ENCODE peak calls at places on chromosomes 12 and 14, in eight cellular contexts. B, H, D, C, S, P, M and W are unnamed samples.

GRCh38 chr12:22410497-22410896 is 76.0 kb upstream of the ST8SIA1 start:
- DNase-seq in B (no peak), H (no peak), D (no peak), C (no peak), S (no peak), P (no peak), M (peak), W (no peak)

GRCh38 chr12:1162083-1162760 is 171.2 kb downstream of the ERC1 start:
- DNase-seq in B (no peak), H (no peak), D (no peak), C (no peak), S (no peak), P (no peak), M (no peak), W (no peak)

GRCh38 chr12:4114986-4115385 is 158.6 kb upstream of the CCND2 start:
- DNase-seq in B (no peak), H (no peak), D (no peak), C (no peak), S (no peak), P (no peak), M (no peak), W (no peak)

GRCh38 chr12:124622326-124622725 is 54.9 kb upstream of the NCOR2 start:
- DNase-seq in B (no peak), H (no peak), D (no peak), C (no peak), S (no peak), P (no peak), M (no peak), W (no peak)

GRCh38 chr12:5678186-5678585 is 246.3 kb downstream of the NTF3 start:
- DNase-seq in B (no peak), H (no peak), D (no peak), C (no peak), S (no peak), P (no peak), M (no peak), W (no peak)

GRCh38 chr14:100381386-100382105 is 58.4 kb downstream of the SLC25A47 start:
- DNase-seq in B (no peak), H (peak), D (no peak), C (no peak), S (no peak), P (no peak), M (no peak), W (no peak)

GRCh38 chr12:102216086-102216691 is 18.6 kb upstream of the PMCH start:
- DNase-seq in B (no peak), H (peak), D (no peak), C (peak), S (peak), P (peak), M (peak), W (no peak)

GRCh38 chr12:131471271-131471905 is 239.5 kb upstream of the SFSWAP start:
- DNase-seq in B (no peak), H (no peak), D (no peak), C (no peak), S (no peak), P (no peak), M (no peak), W (no peak)

GRCh38 chr12:110316861-110317260 is 35.8 kb downstream of the ATP2A2 start:
- DNase-seq in B (no peak), H (peak), D (no peak), C (peak), S (peak), P (peak), M (no peak), W (no peak)

GRCh38 chr12:13163868-13164267 is 32.7 kb upstream of the EMP1 start:
- DNase-seq in B (no peak), H (no peak), D (no peak), C (no peak), S (peak), P (peak), M (no peak), W (no peak)

GRCh38 chr12:108838194-108839010 is 19.0 kb downstream of the SSH1 start:
- DNase-seq in B (peak), H (peak), D (peak), C (peak), S (peak), P (peak), M (peak), W (peak)

GRCh38 chr12:82174383-82174782 is 183.8 kb downstream of the CCDC59 start:
- DNase-seq in B (no peak), H (no peak), D (no peak), C (no peak), S (no peak), P (no peak), M (no peak), W (no peak)

GRCh38 chr12:6468283-6468575 is 2.2 kb downstream of the VAMP1 start:
- DNase-seq in B (no peak), H (peak), D (no peak), C (peak), S (peak), P (peak), M (no peak), W (no peak)

GRCh38 chr12:49658276-49658675 is 34.9 kb downstream of the PRPF40B start:
- DNase-seq in B (no peak), H (no peak), D (no peak), C (no peak), S (no peak), P (no peak), M (no peak), W (no peak)

GRCh38 chr14:99460793-99461192 is 19.9 kb downstream of the SETD3 start:
- DNase-seq in B (no peak), H (peak), D (no peak), C (no peak), S (no peak), P (no peak), M (no peak), W (no peak)

GRCh38 chr14:93804654-93805053 is 16.4 kb upstream of the PRIMA1 start:
- DNase-seq in B (no peak), H (no peak), D (no peak), C (no peak), S (no peak), P (no peak), M (no peak), W (no peak)

GRCh38 chr12:110935588-110935987 is 15.2 kb upstream of the MYL2 start:
- DNase-seq in B (no peak), H (no peak), D (no peak), C (no peak), S (no peak), P (no peak), M (no peak), W (no peak)

GRCh38 chr14:101810897-101811620 is 49.5 kb downstream of the PPP2R5C start:
- DNase-seq in B (no peak), H (peak), D (no peak), C (peak), S (peak), P (peak), M (no peak), W (no peak)

GRCh38 chr12:102300824-102301461 is 103.3 kb upstream of the PMCH start:
- DNase-seq in B (no peak), H (peak), D (no peak), C (peak), S (peak), P (peak), M (peak), W (no peak)

GRCh38 chr12:22477166-22477893 is 67.0 kb downstream of the C2CD5 start:
- DNase-seq in B (no peak), H (peak), D (no peak), C (peak), S (peak), P (peak), M (no peak), W (no peak)

GRCh38 chr14:77128414-77128891 is 13.1 kb downstream of the ZDHHC22 start:
- DNase-seq in B (no peak), H (peak), D (no peak), C (peak), S (peak), P (no peak), M (peak), W (no peak)

GRCh38 chr14:92314182-92314581 is 8.8 kb upstream of the SLC24A4 start:
- DNase-seq in B (no peak), H (no peak), D (no peak), C (no peak), S (peak), P (peak), M (no peak), W (no peak)

GRCh38 chr14:91113829-91114078 is at the start of gene DGLUCY:
- DNase-seq in B (peak), H (peak), D (peak), C (peak), S (peak), P (peak), M (no peak), W (peak)

GRCh38 chr14:21059842-21060589 is 2.4 kb downstream of the RNASE8 start:
- DNase-seq in B (no peak), H (peak), D (no peak), C (no peak), S (no peak), P (no peak), M (no peak), W (no peak)

GRCh38 chr14:51185180-51185579 is 54.9 kb upstream of the TMX1 start:
- DNase-seq in B (no peak), H (no peak), D (no peak), C (no peak), S (no peak), P (no peak), M (no peak), W (no peak)

GRCh38 chr14:96445844-96446710 is 54.1 kb downstream of the AK7 start:
- DNase-seq in B (no peak), H (no peak), D (no peak), C (no peak), S (no peak), P (no peak), M (no peak), W (no peak)

GRCh38 chr12:25590021-25590721 is 37.1 kb upstream of the LMNTD1 start:
- DNase-seq in B (peak), H (peak), D (no peak), C (no peak), S (no peak), P (no peak), M (no peak), W (no peak)

GRCh38 chr12:34302131-34302885 is 280.0 kb downstream of the ALG10 start:
- DNase-seq in B (no peak), H (no peak), D (peak), C (no peak), S (no peak), P (no peak), M (no peak), W (no peak)

GRCh38 chr12:62375603-62376002 is 91.0 kb upstream of the MON2 start:
- DNase-seq in B (no peak), H (no peak), D (no peak), C (no peak), S (no peak), P (no peak), M (no peak), W (no peak)

GRCh38 chr12:120061815-120062214 is 54.7 kb downstream of the RAB35 start:
- DNase-seq in B (no peak), H (no peak), D (no peak), C (no peak), S (no peak), P (no peak), M (no peak), W (no peak)

GRCh38 chr12:32240833-32241232 is 134.2 kb downstream of the BICD1 start:
- DNase-seq in B (no peak), H (peak), D (no peak), C (no peak), S (peak), P (no peak), M (no peak), W (no peak)

GRCh38 chr14:63563370-63564026 is 20.3 kb upstream of the PPP2R5E start:
- DNase-seq in B (no peak), H (peak), D (no peak), C (peak), S (no peak), P (peak), M (no peak), W (no peak)

GRCh38 chr14:22388669-22389625 is 200.1 kb downstream of the DAD1 start:
- DNase-seq in B (no peak), H (peak), D (no peak), C (peak), S (peak), P (peak), M (no peak), W (no peak)

GRCh38 chr14:22384974-22385526 is 204.0 kb downstream of the DAD1 start:
- DNase-seq in B (no peak), H (no peak), D (no peak), C (no peak), S (no peak), P (no peak), M (no peak), W (no peak)

GRCh38 chr14:22387776-22388241 is 201.2 kb downstream of the DAD1 start:
- DNase-seq in B (no peak), H (peak), D (no peak), C (no peak), S (no peak), P (no peak), M (no peak), W (no peak)

GRCh38 chr14:22384167-22384549 is 204.9 kb downstream of the DAD1 start:
- DNase-seq in B (no peak), H (no peak), D (no peak), C (no peak), S (no peak), P (no peak), M (no peak), W (no peak)

GRCh38 chr14:22386924-22387775 is 201.9 kb downstream of the DAD1 start:
- DNase-seq in B (no peak), H (peak), D (peak), C (peak), S (peak), P (peak), M (peak), W (peak)
- H3K4me3 ChIP-seq in B (no peak), H (no peak), D (no peak), C (no peak), S (no peak), P (no peak), M (no peak), W (no peak)

GRCh38 chr12:52802442-52802841 is 6.5 kb upstream of the KRT3 start:
- DNase-seq in B (no peak), H (no peak), D (no peak), C (no peak), S (no peak), P (no peak), M (no peak), W (no peak)

GRCh38 chr12:52801773-52802172 is 5.9 kb upstream of the KRT3 start:
- DNase-seq in B (no peak), H (no peak), D (no peak), C (no peak), S (no peak), P (no peak), M (no peak), W (no peak)

GRCh38 chr12:52799498-52800211 is 3.7 kb upstream of the KRT3 start:
- DNase-seq in B (no peak), H (no peak), D (no peak), C (no peak), S (no peak), P (no peak), M (no peak), W (no peak)

GRCh38 chr12:52798671-52799497 is 3.0 kb upstream of the KRT3 start:
- DNase-seq in B (no peak), H (peak), D (no peak), C (no peak), S (peak), P (no peak), M (peak), W (no peak)

GRCh38 chr12:52800259-52800917 is 4.5 kb upstream of the KRT3 start:
- DNase-seq in B (no peak), H (no peak), D (no peak), C (no peak), S (no peak), P (no peak), M (no peak), W (no peak)
- H3K4me3 ChIP-seq in B (no peak), H (no peak), D (no peak), C (no peak), S (no peak), P (no peak), M (no peak), W (no peak)

DNA sequence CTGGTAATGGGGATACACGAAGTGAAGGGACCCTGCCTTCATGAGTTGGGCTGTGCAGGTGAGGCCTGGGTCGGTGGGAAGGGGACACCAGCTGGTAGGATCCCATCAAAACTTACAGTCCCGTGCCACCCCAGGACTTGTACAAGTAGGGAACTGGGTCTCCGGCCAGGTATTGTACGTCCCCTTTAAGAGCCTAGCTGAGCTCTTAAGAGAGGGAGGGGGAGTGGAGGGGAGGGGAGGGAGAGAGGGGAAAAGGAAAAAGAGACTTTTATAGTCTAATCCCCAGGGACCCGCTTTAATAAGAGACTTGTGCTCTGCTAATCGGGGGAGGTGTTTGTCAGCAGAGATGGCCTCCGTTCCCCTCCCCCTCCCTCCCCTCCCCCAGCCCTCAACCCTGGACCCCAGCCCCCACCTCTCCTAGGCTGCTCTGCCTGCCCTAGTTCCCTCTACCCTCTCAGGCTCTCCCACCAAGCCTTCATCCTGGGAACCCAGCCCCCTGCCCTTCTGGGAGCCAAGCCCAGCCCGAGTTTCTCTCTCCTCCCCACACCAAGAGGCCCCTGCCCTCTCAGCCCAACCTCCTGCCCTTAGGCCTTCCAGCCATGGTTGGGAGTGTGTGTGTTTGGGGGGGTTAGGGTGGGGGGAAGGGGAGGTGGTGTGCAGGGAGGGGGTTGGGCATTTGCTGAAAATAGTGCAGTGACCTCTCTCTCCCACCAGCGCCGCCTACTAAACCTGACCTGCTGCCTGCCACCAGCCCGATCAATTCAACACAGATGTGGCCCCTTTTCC is 2.6 kb downstream of the GDF11 start:
- DNase-seq in B (no peak), H (no peak), D (peak), C (peak), S (no peak), P (peak), M (no peak), W (no peak)
- H3K4me3 ChIP-seq in B (no peak), H (peak), D (no peak), C (peak), S (peak), P (peak), M (no peak), W (peak)

GRCh38 chr14:104690266-104690711 is 871 bp downstream of the INF2 start:
- DNase-seq in B (no peak), H (no peak), D (peak), C (no peak), S (no peak), P (peak), M (no peak), W (no peak)

GRCh38 chr14:104692261-104692938 is 3.0 kb downstream of the INF2 start:
- DNase-seq in B (no peak), H (no peak), D (peak), C (no peak), S (no peak), P (no peak), M (no peak), W (no peak)

GRCh38 chr14:104691546-104692260 is 2.3 kb downstream of the INF2 start:
- DNase-seq in B (no peak), H (no peak), D (peak), C (no peak), S (no peak), P (no peak), M (no peak), W (no peak)

GRCh38 chr14:104689620-104690265 is 325 bp downstream of the INF2 start:
- DNase-seq in B (no peak), H (no peak), D (peak), C (no peak), S (peak), P (peak), M (no peak), W (no peak)

GRCh38 chr14:104690861-104691455 is 1.5 kb downstream of the INF2 start:
- DNase-seq in B (no peak), H (no peak), D (no peak), C (no peak), S (no peak), P (no peak), M (no peak), W (no peak)
- H3K4me3 ChIP-seq in B (peak), H (peak), D (peak), C (peak), S (peak), P (peak), M (peak), W (peak)

GRCh38 chr14:69573841-69574265 is 818 bp downstream of the CCDC177 start:
- DNase-seq in B (no peak), H (no peak), D (no peak), C (no peak), S (no peak), P (no peak), M (no peak), W (no peak)
- H3K4me3 ChIP-seq in B (peak), H (no peak), D (peak), C (no peak), S (no peak), P (no peak), M (no peak), W (peak)

GRCh38 chr12:80031229-80031628 is 68.1 kb upstream of the OTOGL start:
- DNase-seq in B (no peak), H (no peak), D (no peak), C (no peak), S (no peak), P (no peak), M (no peak), W (no peak)

GRCh38 chr12:80019691-80020090 is 79.6 kb upstream of the OTOGL start:
- DNase-seq in B (no peak), H (no peak), D (no peak), C (no peak), S (no peak), P (no peak), M (no peak), W (no peak)

GRCh38 chr12:80025638-80026037 is 73.7 kb upstream of the OTOGL start:
- DNase-seq in B (no peak), H (no peak), D (no peak), C (no peak), S (no peak), P (no peak), M (no peak), W (no peak)
- H3K4me3 ChIP-seq in B (no peak), H (no peak), D (no peak), C (no peak), S (no peak), P (no peak), M (no peak), W (no peak)